ENCODE peak calls at places on chromosomes 2 and 18, in seven cellular contexts. One of them, this sample, is unnamed.

GRCh38 chr2:179140546-179140945 is 90.6 kb upstream of the CCDC141 start:
- DNase-seq in mucosa of descending colon: no peak
- DNase-seq in progenitor cell of endocrine pancreas: no peak
- DNase-seq in vagina: no peak
- DNase-seq in heart right ventricle: no peak
- DNase-seq in lower lobe of right lung: no peak
- DNase-seq in testis: no peak
- DNase-seq in this sample: no peak

GRCh38 chr18:79784965-79785770 is 12.6 kb upstream of the KCNG2 start:
- DNase-seq in testis: no peak
- DNase-seq in progenitor cell of endocrine pancreas: no peak
- DNase-seq in mucosa of descending colon: peak
- DNase-seq in vagina: no peak
- DNase-seq in heart right ventricle: no peak
- DNase-seq in lower lobe of right lung: peak
- DNase-seq in this sample: no peak

GRCh38 chr2:134706587-134707329 is 12.0 kb downstream of the TMEM163 start:
- DNase-seq in vagina: no peak
- DNase-seq in heart right ventricle: no peak
- DNase-seq in testis: no peak
- DNase-seq in lower lobe of right lung: no peak
- DNase-seq in progenitor cell of endocrine pancreas: no peak
- DNase-seq in mucosa of descending colon: no peak
- DNase-seq in this sample: no peak

GRCh38 chr2:36358317-36358659 is 2.7 kb downstream of the CRIM1 start:
- DNase-seq in heart right ventricle: no peak
- DNase-seq in testis: no peak
- DNase-seq in progenitor cell of endocrine pancreas: no peak
- DNase-seq in lower lobe of right lung: no peak
- DNase-seq in mucosa of descending colon: no peak
- DNase-seq in vagina: no peak
- DNase-seq in this sample: no peak

GRCh38 chr2:178787155-178787554 is 20.1 kb downstream of the TTN start:
- DNase-seq in progenitor cell of endocrine pancreas: no peak
- DNase-seq in vagina: no peak
- DNase-seq in testis: no peak
- DNase-seq in mucosa of descending colon: no peak
- DNase-seq in lower lobe of right lung: no peak
- DNase-seq in heart right ventricle: no peak
- DNase-seq in this sample: no peak

GRCh38 chr2:119823734-119824334 is 64.1 kb downstream of the PTPN4 start:
- DNase-seq in heart right ventricle: no peak
- DNase-seq in vagina: no peak
- DNase-seq in progenitor cell of endocrine pancreas: no peak
- DNase-seq in lower lobe of right lung: no peak
- DNase-seq in testis: no peak
- DNase-seq in mucosa of descending colon: no peak
- DNase-seq in this sample: no peak

GRCh38 chr2:49045083-49045482 is 109.2 kb downstream of the FSHR start:
- DNase-seq in testis: no peak
- DNase-seq in vagina: no peak
- DNase-seq in progenitor cell of endocrine pancreas: no peak
- DNase-seq in heart right ventricle: no peak
- DNase-seq in lower lobe of right lung: no peak
- DNase-seq in mucosa of descending colon: no peak
- DNase-seq in this sample: no peak

GRCh38 chr2:135424849-135425248 is 106.2 kb downstream of the ZRANB3 start:
- DNase-seq in testis: no peak
- DNase-seq in progenitor cell of endocrine pancreas: no peak
- DNase-seq in mucosa of descending colon: no peak
- DNase-seq in lower lobe of right lung: no peak
- DNase-seq in vagina: no peak
- DNase-seq in heart right ventricle: no peak
- DNase-seq in this sample: no peak

GRCh38 chr2:234981197-234982095 is 29.6 kb downstream of the SH3BP4 start:
- DNase-seq in testis: peak
- DNase-seq in vagina: peak
- DNase-seq in lower lobe of right lung: no peak
- DNase-seq in heart right ventricle: peak
- DNase-seq in progenitor cell of endocrine pancreas: peak
- DNase-seq in mucosa of descending colon: no peak
- DNase-seq in this sample: no peak

GRCh38 chr18:44627245-44627644 is 53.4 kb upstream of the SETBP1 start:
- DNase-seq in testis: no peak
- DNase-seq in vagina: no peak
- DNase-seq in mucosa of descending colon: no peak
- DNase-seq in lower lobe of right lung: no peak
- DNase-seq in heart right ventricle: no peak
- DNase-seq in progenitor cell of endocrine pancreas: no peak
- DNase-seq in this sample: no peak

GRCh38 chr2:206020151-206020550 is 65.8 kb downstream of the INO80D start:
- DNase-seq in mucosa of descending colon: no peak
- DNase-seq in vagina: no peak
- DNase-seq in heart right ventricle: no peak
- DNase-seq in testis: no peak
- DNase-seq in progenitor cell of endocrine pancreas: no peak
- DNase-seq in lower lobe of right lung: no peak
- DNase-seq in this sample: no peak

GRCh38 chr2:23092831-23093230 is 292.1 kb upstream of the KLHL29 start:
- DNase-seq in lower lobe of right lung: no peak
- DNase-seq in testis: no peak
- DNase-seq in mucosa of descending colon: no peak
- DNase-seq in heart right ventricle: no peak
- DNase-seq in vagina: no peak
- DNase-seq in progenitor cell of endocrine pancreas: no peak
- DNase-seq in this sample: no peak

GRCh38 chr18:22494771-22495170 is 77.1 kb upstream of the CTAGE1 start:
- DNase-seq in heart right ventricle: no peak
- DNase-seq in testis: no peak
- DNase-seq in progenitor cell of endocrine pancreas: no peak
- DNase-seq in mucosa of descending colon: no peak
- DNase-seq in lower lobe of right lung: no peak
- DNase-seq in vagina: no peak
- DNase-seq in this sample: no peak

GRCh38 chr2:147937744-147938349 is 82.7 kb downstream of the ORC4 start:
- DNase-seq in mucosa of descending colon: no peak
- DNase-seq in testis: no peak
- DNase-seq in progenitor cell of endocrine pancreas: no peak
- DNase-seq in lower lobe of right lung: no peak
- DNase-seq in heart right ventricle: no peak
- DNase-seq in vagina: no peak
- DNase-seq in this sample: no peak

GRCh38 chr2:100278986-100279385 is 43.3 kb downstream of the LONRF2 start:
- DNase-seq in mucosa of descending colon: no peak
- DNase-seq in heart right ventricle: no peak
- DNase-seq in progenitor cell of endocrine pancreas: no peak
- DNase-seq in lower lobe of right lung: no peak
- DNase-seq in vagina: peak
- DNase-seq in testis: no peak
- DNase-seq in this sample: no peak

GRCh38 chr2:186848873-186849578 is at the start of gene ZSWIM2:
- DNase-seq in heart right ventricle: peak
- DNase-seq in vagina: no peak
- DNase-seq in mucosa of descending colon: peak
- DNase-seq in progenitor cell of endocrine pancreas: peak
- DNase-seq in lower lobe of right lung: peak
- DNase-seq in testis: peak
- DNase-seq in this sample: no peak

GRCh38 chr2:30820381-30821055 is 13.3 kb upstream of the CAPN13 start:
- DNase-seq in heart right ventricle: no peak
- DNase-seq in progenitor cell of endocrine pancreas: no peak
- DNase-seq in lower lobe of right lung: no peak
- DNase-seq in vagina: no peak
- DNase-seq in testis: peak
- DNase-seq in mucosa of descending colon: no peak
- DNase-seq in this sample: no peak

GRCh38 chr2:104856086-104856972 is 2.4 kb downstream of the POU3F3 start:
- DNase-seq in vagina: no peak
- DNase-seq in testis: peak
- DNase-seq in heart right ventricle: no peak
- DNase-seq in lower lobe of right lung: no peak
- DNase-seq in progenitor cell of endocrine pancreas: no peak
- DNase-seq in mucosa of descending colon: no peak
- DNase-seq in this sample: no peak

GRCh38 chr2:26457241-26457666 is 20.7 kb downstream of the OTOF start:
- DNase-seq in lower lobe of right lung: no peak
- DNase-seq in testis: peak
- DNase-seq in heart right ventricle: no peak
- DNase-seq in vagina: no peak
- DNase-seq in mucosa of descending colon: no peak
- DNase-seq in progenitor cell of endocrine pancreas: no peak
- DNase-seq in this sample: no peak

GRCh38 chr2:202249521-202249850 is 11.1 kb upstream of the SUMO1 start:
- DNase-seq in vagina: no peak
- DNase-seq in heart right ventricle: peak
- DNase-seq in mucosa of descending colon: no peak
- DNase-seq in progenitor cell of endocrine pancreas: no peak
- DNase-seq in lower lobe of right lung: no peak
- DNase-seq in testis: no peak
- DNase-seq in this sample: no peak

GRCh38 chr2:3287896-3288295 is 89.7 kb downstream of the EIPR1 start:
- DNase-seq in heart right ventricle: no peak
- DNase-seq in lower lobe of right lung: peak
- DNase-seq in testis: no peak
- DNase-seq in mucosa of descending colon: no peak
- DNase-seq in vagina: no peak
- DNase-seq in progenitor cell of endocrine pancreas: no peak
- DNase-seq in this sample: no peak

DNA sequence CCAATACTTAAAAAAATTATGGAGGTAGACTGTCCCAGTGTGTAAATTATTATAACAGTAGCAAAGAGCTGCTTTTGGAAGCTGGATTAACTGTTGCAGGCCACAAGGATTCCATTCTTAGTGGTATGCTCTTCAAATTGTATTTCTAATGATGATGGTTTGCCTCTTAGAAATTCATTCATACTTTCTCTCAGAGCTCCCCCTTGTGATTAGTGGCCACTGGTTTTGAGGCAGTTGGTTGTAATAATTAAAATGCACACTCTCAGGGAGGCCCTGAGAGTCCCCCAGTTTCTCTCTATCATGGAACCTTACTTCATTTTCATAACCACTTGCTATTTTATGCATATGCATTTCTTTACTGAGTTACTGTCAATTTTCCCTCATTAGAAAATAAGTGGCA is 122.5 kb downstream of the PLA2R1 start:
- DNase-seq in heart right ventricle: no peak
- DNase-seq in lower lobe of right lung: no peak
- DNase-seq in mucosa of descending colon: no peak
- DNase-seq in vagina: no peak
- DNase-seq in progenitor cell of endocrine pancreas: no peak
- DNase-seq in testis: peak
- DNase-seq in this sample: no peak
- TF ChIP-seq CTCF in heart right ventricle: peak
- TF ChIP-seq CTCF in lower lobe of right lung: peak
- TF ChIP-seq CTCF in mucosa of descending colon: no peak
- TF ChIP-seq CTCF in vagina: no peak
- TF ChIP-seq CTCF in progenitor cell of endocrine pancreas: peak
- TF ChIP-seq CTCF in testis: peak
- TF ChIP-seq CTCF in this sample: peak

DNA sequence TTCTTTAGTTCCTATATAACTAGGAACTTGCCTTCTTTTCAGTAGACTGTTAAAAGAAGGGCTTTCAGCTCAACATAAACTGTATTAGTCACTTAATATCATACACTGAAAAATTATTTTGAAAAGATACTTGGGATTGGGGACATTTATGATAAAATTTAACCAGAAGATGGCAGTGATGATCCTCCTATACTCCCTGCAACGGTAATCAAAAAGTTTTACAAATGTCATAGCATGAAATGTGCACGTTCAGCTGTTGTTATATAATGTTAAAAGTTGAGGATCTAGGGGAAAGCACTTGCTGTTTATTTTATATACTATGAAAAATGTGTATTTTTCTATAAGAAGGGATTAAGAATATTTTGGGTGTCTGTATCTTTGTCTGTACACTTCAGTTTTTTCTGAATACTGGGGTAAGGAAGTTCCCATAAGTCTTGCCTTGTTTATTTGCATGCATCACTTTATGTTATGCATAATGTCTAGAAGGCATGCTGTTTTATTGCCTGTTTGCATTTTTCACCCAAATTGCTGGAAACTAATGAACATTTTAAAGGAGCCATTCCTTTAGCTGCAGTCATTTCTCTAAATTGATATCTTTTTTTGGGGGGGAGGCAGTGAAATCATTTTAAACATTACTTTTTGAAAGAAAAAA is 19.0 kb downstream of the DYNC1I2 start:
- DNase-seq in testis: no peak
- DNase-seq in vagina: no peak
- DNase-seq in heart right ventricle: no peak
- DNase-seq in progenitor cell of endocrine pancreas: no peak
- DNase-seq in lower lobe of right lung: no peak
- DNase-seq in mucosa of descending colon: no peak
- DNase-seq in this sample: no peak
- TF ChIP-seq CTCF in testis: peak
- TF ChIP-seq CTCF in vagina: no peak
- TF ChIP-seq CTCF in heart right ventricle: peak
- TF ChIP-seq CTCF in progenitor cell of endocrine pancreas: peak
- TF ChIP-seq CTCF in lower lobe of right lung: peak
- TF ChIP-seq CTCF in mucosa of descending colon: no peak
- TF ChIP-seq CTCF in this sample: peak

GRCh38 chr2:54574860-54575247 is 118.7 kb downstream of the SPTBN1 start:
- DNase-seq in heart right ventricle: no peak
- DNase-seq in vagina: no peak
- DNase-seq in testis: no peak
- DNase-seq in mucosa of descending colon: no peak
- DNase-seq in lower lobe of right lung: no peak
- DNase-seq in progenitor cell of endocrine pancreas: no peak
- DNase-seq in this sample: no peak
- TF ChIP-seq CTCF in heart right ventricle: no peak
- TF ChIP-seq CTCF in vagina: no peak
- TF ChIP-seq CTCF in testis: no peak
- TF ChIP-seq CTCF in mucosa of descending colon: no peak
- TF ChIP-seq CTCF in lower lobe of right lung: no peak
- TF ChIP-seq CTCF in progenitor cell of endocrine pancreas: no peak
- TF ChIP-seq CTCF in this sample: no peak

GRCh38 chr2:1899396-1899730 is 155.0 kb upstream of the PXDN start:
- DNase-seq in vagina: no peak
- DNase-seq in mucosa of descending colon: no peak
- DNase-seq in testis: no peak
- DNase-seq in lower lobe of right lung: no peak
- DNase-seq in progenitor cell of endocrine pancreas: no peak
- DNase-seq in heart right ventricle: no peak
- DNase-seq in this sample: no peak

GRCh38 chr2:1898461-1899395 is 154.4 kb upstream of the PXDN start:
- DNase-seq in lower lobe of right lung: no peak
- DNase-seq in testis: no peak
- DNase-seq in progenitor cell of endocrine pancreas: no peak
- DNase-seq in heart right ventricle: no peak
- DNase-seq in mucosa of descending colon: no peak
- DNase-seq in vagina: no peak
- DNase-seq in this sample: no peak

DNA sequence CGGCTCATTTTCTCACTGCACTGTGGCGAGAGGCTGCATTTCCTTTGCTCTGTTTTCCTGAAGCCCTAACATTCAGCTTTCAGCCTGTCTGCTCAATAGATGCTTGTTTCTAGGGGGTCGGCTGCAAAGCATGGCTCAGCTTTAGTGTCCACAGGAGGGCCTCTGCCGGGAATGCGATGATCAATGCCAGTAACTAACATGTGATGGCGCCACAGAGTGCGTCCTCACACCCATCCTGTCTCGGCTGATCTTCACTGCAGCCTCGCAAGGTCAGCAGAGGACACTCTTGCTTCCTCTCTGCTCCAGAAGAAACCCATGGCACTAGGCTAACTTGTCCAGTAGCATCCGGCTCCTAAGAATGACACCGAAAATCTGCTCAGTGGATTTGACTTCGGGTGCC is 156.4 kb upstream of the PXDN start:
- DNase-seq in lower lobe of right lung: no peak
- DNase-seq in heart right ventricle: no peak
- DNase-seq in testis: no peak
- DNase-seq in vagina: no peak
- DNase-seq in mucosa of descending colon: no peak
- DNase-seq in progenitor cell of endocrine pancreas: no peak
- DNase-seq in this sample: peak
- TF ChIP-seq CTCF in lower lobe of right lung: no peak
- TF ChIP-seq CTCF in heart right ventricle: no peak
- TF ChIP-seq CTCF in testis: no peak
- TF ChIP-seq CTCF in vagina: no peak
- TF ChIP-seq CTCF in mucosa of descending colon: no peak
- TF ChIP-seq CTCF in progenitor cell of endocrine pancreas: peak
- TF ChIP-seq CTCF in this sample: peak